ENCODE peak calls at places on chromosomes 11 and 22, in eight cellular contexts. Z is kidney epithelial cell, L is brain microvascular endothelial cell, I is HepG2, H is transverse colon, M is coronary artery, B is esophagus squamous epithelium, W is stomach. T is an unnamed sample.

GRCh38 chr11:64762916-64763803 is 3.4 kb upstream of the PYGM start:
- DNase-seq in I (no peak), Z (peak), L (peak), B (no peak), W (peak), H (no peak), M (peak), T (no peak)

GRCh38 chr22:36765943-36766450 is 9.9 kb downstream of the IFT27 start:
- DNase-seq in L (no peak), Z (no peak), B (no peak), M (peak), H (no peak), I (no peak), W (no peak), T (no peak)

GRCh38 chr22:31327786-31328544 is 18.2 kb downstream of the PATZ1 start:
- DNase-seq in I (no peak), H (no peak), B (no peak), L (no peak), W (no peak), M (no peak), Z (no peak), T (no peak)

GRCh38 chr11:105181100-105181499 is 41.5 kb upstream of the CARD18 start:
- DNase-seq in M (no peak), I (no peak), W (no peak), Z (no peak), H (no peak), B (no peak), L (peak), T (no peak)

GRCh38 chr11:16611395-16612233 is 126.8 kb upstream of the C11orf58 start:
- DNase-seq in B (no peak), H (no peak), M (no peak), L (no peak), Z (no peak), I (no peak), W (no peak), T (no peak)

GRCh38 chr11:108994887-108995286 is 330.0 kb downstream of the DDX10 start:
- DNase-seq in I (no peak), M (no peak), B (no peak), L (no peak), W (no peak), Z (no peak), H (no peak), T (no peak)

GRCh38 chr11:10087186-10087585 is 206.8 kb downstream of the SBF2 start:
- DNase-seq in W (no peak), L (no peak), I (no peak), M (no peak), H (no peak), B (no peak), Z (no peak), T (no peak)

GRCh38 chr22:50184004-50184461 is 1.7 kb upstream of the TRABD start:
- DNase-seq in Z (no peak), H (peak), L (no peak), W (peak), B (no peak), M (no peak), I (peak), T (no peak)

GRCh38 chr11:46649180-46649738 is 31.9 kb downstream of the ATG13 start:
- DNase-seq in W (no peak), Z (peak), B (no peak), L (peak), M (no peak), H (peak), I (peak), T (no peak)

GRCh38 chr11:975824-976223 is 50.2 kb downstream of the AP2A2 start:
- DNase-seq in B (no peak), I (peak), L (peak), H (no peak), W (no peak), Z (no peak), M (no peak), T (no peak)

GRCh38 chr11:99973993-99974392 is 713.1 kb upstream of the ARHGAP42 start:
- DNase-seq in B (no peak), Z (peak), H (no peak), W (no peak), M (no peak), I (no peak), L (no peak), T (no peak)

GRCh38 chr11:113014262-113014661 is 53.0 kb downstream of the NCAM1 start:
- DNase-seq in I (no peak), W (no peak), Z (no peak), B (no peak), M (no peak), H (no peak), L (no peak), T (no peak)

GRCh38 chr11:120160436-120160835 is 22.5 kb upstream of the TRIM29 start:
- DNase-seq in L (no peak), H (no peak), B (no peak), Z (no peak), M (no peak), I (no peak), W (no peak), T (no peak)

GRCh38 chr11:35683728-35684339 is 21.3 kb downstream of the TRIM44 start:
- DNase-seq in Z (no peak), L (no peak), W (no peak), M (no peak), B (no peak), I (no peak), H (no peak), T (no peak)

GRCh38 chr11:57699813-57700212 is 12.2 kb downstream of the MED19 start:
- DNase-seq in L (no peak), Z (no peak), W (no peak), B (no peak), M (no peak), H (no peak), I (no peak), T (no peak)

GRCh38 chr22:35154937-35155387 is 89.0 kb downstream of the ISX start:
- DNase-seq in H (peak), Z (peak), L (peak), I (peak), W (peak), B (no peak), M (no peak), T (no peak)

GRCh38 chr11:80970016-80970516 is 1529.2 kb upstream of the TENM4 start:
- DNase-seq in B (no peak), W (no peak), M (no peak), Z (no peak), I (no peak), H (no peak), L (no peak), T (no peak)

GRCh38 chr11:131889760-131890620 is 519.6 kb downstream of the NTM start:
- DNase-seq in I (no peak), B (no peak), H (no peak), W (no peak), Z (no peak), L (no peak), M (no peak), T (no peak)

DNA sequence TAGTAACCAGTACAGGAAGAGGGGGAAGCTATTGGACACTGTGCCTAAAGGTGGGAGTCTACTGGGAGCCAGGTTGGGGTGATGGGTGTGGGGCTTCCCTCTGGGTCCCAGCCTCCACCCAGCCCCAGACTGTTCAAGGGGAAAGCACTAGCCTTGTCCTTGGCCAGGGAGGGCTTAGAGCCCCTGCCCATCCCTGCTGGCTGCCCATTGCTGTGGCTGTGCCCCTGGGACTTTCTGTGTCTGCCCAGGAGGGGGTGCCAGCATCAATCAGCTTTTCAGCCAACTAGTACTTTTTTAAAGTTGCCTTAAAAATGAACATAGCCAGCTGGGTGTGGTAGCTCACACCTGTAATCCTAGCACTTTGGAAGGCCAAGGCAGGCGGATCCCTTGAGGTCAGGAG is 19.9 kb downstream of the INCENP start:
- DNase-seq in L (no peak), B (no peak), H (no peak), W (peak), Z (no peak), I (no peak), M (peak), T (no peak)
- TF ChIP-seq CTCF in L (peak), B (no peak), H (no peak), W (no peak), Z (no peak), I (no peak), M (no peak), T (no peak)

GRCh38 chr11:60701509-60701818 is 2.1 kb downstream of the MS4A8 start:
- DNase-seq in I (no peak), B (no peak), H (no peak), Z (no peak), M (no peak), W (no peak), L (no peak), T (no peak)
- TF ChIP-seq CTCF in I (no peak), B (no peak), H (no peak), Z (no peak), M (no peak), W (no peak), L (no peak), T (no peak)

GRCh38 chr11:12404461-12404860 is 27.1 kb downstream of the PARVA start:
- DNase-seq in L (no peak), B (no peak), M (no peak), W (no peak), H (peak), I (no peak), Z (no peak), T (no peak)
- TF ChIP-seq CTCF in L (no peak), B (no peak), M (no peak), W (no peak), H (no peak), I (no peak), Z (no peak), T (no peak)

GRCh38 chr11:66157182-66157864 is 87.3 kb downstream of the PACS1 start:
- DNase-seq in I (no peak), Z (no peak), L (no peak), M (no peak), H (no peak), W (no peak), B (no peak), T (no peak)
- TF ChIP-seq CTCF in I (no peak), Z (no peak), L (no peak), M (no peak), H (no peak), W (no peak), B (no peak), T (no peak)

GRCh38 chr22:41479671-41480396 is 10.9 kb downstream of the ACO2 start:
- DNase-seq in I (no peak), W (no peak), Z (no peak), M (no peak), L (peak), B (no peak), H (no peak), T (no peak)
- TF ChIP-seq CTCF in I (no peak), W (no peak), Z (no peak), M (no peak), L (peak), B (no peak), H (no peak), T (no peak)

DNA sequence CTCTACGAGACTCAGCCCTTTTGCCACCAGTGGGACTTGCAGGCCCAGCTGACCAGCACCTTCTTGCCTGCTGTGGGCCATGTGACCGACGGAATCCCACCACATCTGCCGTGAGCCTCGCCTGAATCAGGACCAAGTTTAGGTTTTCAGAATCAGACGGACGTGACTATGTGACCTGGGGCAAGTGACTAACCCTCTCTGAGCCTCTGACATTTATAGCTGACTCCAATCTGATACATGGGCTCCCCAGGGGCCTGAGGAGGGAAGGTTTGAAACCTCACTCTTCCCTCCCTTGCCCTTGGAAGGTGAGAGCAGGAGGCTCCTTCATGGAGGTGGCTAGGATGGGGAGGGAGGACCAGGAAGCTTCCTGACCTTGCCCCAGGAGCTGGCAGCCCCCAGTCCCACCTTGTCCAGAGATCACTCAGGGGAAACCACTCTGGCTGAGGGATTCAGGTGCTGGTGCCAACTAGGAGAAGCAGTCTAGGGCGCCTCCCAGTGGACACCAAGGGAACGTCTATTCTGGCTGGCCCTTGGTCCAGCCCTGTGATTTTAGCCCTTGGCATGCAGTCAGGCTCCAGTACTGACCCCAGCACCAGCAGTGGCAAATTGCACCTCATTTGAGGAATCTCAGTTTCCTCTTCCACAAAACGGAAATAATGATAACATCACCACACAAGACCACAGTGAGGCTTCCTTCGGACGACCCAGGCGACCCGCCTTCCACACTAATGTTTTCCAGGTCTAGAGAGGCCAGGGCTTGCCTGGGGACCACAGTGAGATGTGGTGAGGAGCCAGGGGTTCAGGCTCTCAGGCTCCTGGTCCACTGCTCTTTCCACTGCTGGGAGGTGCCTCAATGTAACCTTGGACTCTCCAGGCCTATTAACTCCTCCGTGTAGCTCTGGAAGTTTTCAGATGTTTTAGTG is 47.2 kb upstream of the SYT7 start:
- DNase-seq in L (peak), M (no peak), Z (no peak), W (peak), H (peak), B (no peak), I (peak), T (peak)
- TF ChIP-seq CTCF in L (peak), M (no peak), Z (peak), W (peak), H (peak), B (peak), I (peak), T (peak)

DNA sequence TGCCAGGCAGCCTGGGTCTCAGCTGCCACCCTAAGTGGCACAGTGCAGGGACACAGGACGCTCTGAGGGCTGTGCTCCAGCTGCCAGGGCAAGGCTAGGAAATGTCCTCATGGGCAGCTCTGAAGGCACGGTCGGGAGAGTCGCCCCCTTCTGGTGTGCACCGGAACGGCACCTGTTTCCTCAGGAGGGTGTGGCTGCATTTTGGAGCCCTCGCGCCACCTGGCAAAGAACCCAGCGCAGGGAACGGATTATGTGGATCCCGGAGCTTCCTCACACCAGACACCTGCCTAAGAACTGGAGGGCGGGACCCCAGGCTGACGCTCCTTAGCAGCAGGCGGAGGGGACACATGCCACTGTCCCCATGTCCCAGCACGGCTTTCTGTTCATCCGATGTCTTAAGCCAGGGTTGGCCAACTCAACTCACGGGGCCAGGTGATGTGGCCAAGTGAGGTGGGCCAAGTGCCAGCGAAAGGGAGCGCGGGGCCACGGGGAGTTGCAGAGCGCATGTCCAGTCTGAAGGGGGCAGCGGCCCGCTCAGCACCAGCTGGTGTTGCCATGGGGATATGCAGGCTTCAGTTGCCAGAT is 5.1 kb upstream of the SLC22A8 start:
- DNase-seq in Z (no peak), W (no peak), H (no peak), L (no peak), I (no peak), B (no peak), M (no peak), T (no peak)
- TF ChIP-seq CTCF in Z (peak), W (no peak), H (peak), L (peak), I (peak), B (peak), M (no peak), T (peak)

GRCh38 chr11:126601550-126602215 is 246.2 kb downstream of the ST3GAL4 start:
- DNase-seq in B (no peak), M (no peak), L (no peak), H (no peak), I (peak), Z (no peak), W (no peak), T (no peak)

GRCh38 chr11:126604461-126604860 is 249.0 kb downstream of the ST3GAL4 start:
- DNase-seq in H (no peak), Z (no peak), W (no peak), L (no peak), B (no peak), I (no peak), M (no peak), T (no peak)

GRCh38 chr11:126602993-126603392 is 247.5 kb downstream of the ST3GAL4 start:
- DNase-seq in Z (no peak), L (no peak), I (no peak), H (no peak), W (no peak), B (no peak), M (no peak), T (no peak)

GRCh38 chr11:126602349-126602940 is 247.0 kb downstream of the ST3GAL4 start:
- DNase-seq in Z (no peak), M (no peak), H (no peak), W (no peak), B (no peak), L (no peak), I (no peak), T (no peak)

DNA sequence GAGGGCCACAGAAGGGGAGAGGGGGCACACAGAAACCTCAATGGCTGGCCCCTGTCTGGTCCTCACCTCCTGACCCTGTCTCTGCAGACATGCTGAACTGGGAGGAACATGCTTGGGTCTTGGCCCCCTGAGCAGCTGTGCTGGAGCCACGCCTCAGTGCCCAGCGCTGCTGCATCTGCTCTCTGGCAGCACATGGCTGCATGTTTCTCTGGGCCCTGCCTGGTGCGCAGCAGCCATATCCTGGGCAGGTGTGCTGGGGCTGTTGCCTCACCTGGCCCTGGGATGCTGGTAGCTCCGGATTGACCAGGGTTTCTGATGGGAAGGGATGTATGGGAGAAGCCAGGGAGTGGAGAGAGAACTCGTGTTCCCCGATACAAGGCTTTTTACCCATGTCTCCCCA is 248.0 kb downstream of the ST3GAL4 start:
- DNase-seq in B (no peak), Z (no peak), W (no peak), H (no peak), L (no peak), I (no peak), M (no peak), T (no peak)
- TF ChIP-seq CTCF in B (no peak), Z (no peak), W (no peak), H (no peak), L (no peak), I (no peak), M (no peak), T (no peak)

GRCh38 chr11:47980907-47981621 is 705 bp downstream of the PTPRJ start:
- DNase-seq in B (no peak), H (peak), L (no peak), I (no peak), W (peak), M (no peak), Z (no peak), T (no peak)
- TF ChIP-seq CTCF in B (no peak), H (no peak), L (peak), I (no peak), W (no peak), M (no peak), Z (no peak), T (no peak)

T was measured in D721Med.